ENCODE peak calls at places on chromosome 11, in five cellular contexts. D is tibial artery; Q is spleen; W is cardiac muscle cell; F is CD4-positive, CD25-positive, alpha-beta regulatory T cell. I is an unnamed sample.

GRCh38 chr11:63608353-63609345 is 5.6 kb downstream of the PLAAT3 start:
- DNase-seq in F (no peak), W (no peak), D (no peak), Q (no peak), I (no peak)

GRCh38 chr11:89487016-89487415 is 4.2 kb downstream of the NOX4 start:
- DNase-seq in F (no peak), Q (no peak), W (no peak), D (no peak), I (no peak)

GRCh38 chr11:1308745-1309497 is 511 bp downstream of the TOLLIP start:
- DNase-seq in F (no peak), W (no peak), D (no peak), Q (no peak), I (peak; percentile 12)

GRCh38 chr11:20670932-20671403 is 1.6 kb downstream of the NELL1 start:
- DNase-seq in D (no peak), F (no peak), Q (no peak), W (no peak), I (no peak)

GRCh38 chr11:7575841-7576451 is 62.1 kb downstream of the PPFIBP2 start:
- DNase-seq in D (no peak), Q (no peak), W (no peak), F (peak; percentile 19), I (no peak)

GRCh38 chr11:4087551-4087950 is 7.0 kb upstream of the RRM1 start:
- DNase-seq in D (no peak), W (no peak), F (no peak), Q (no peak), I (no peak)

GRCh38 chr11:16925495-16926065 is 88.6 kb downstream of the PLEKHA7 start:
- DNase-seq in Q (peak; percentile 78), D (no peak), F (peak; percentile 13), W (peak; percentile 88), I (no peak)

GRCh38 chr11:88886796-88887195 is 179.0 kb downstream of the GRM5 start:
- DNase-seq in Q (no peak), F (peak; percentile 47), W (peak; percentile 1), D (no peak), I (no peak)

DNA sequence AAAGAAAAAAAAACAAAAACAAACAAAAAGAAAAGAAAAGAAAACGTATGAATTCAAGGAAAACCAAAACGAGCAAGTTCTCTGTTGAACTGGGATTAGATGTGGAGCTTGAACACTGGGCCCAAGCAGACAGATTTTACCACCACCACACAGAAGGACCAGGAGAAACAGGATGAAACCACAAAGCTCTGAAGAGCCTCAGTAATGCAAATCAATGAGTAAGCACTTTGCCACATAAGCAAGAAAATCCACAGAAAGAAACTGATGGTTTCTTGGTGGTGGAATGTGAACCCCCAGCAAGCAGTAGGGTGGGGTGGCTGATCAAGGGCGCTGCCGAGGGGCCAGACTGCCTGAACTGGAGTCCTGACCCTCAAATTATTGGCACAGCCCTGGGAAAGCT is 50.9 kb upstream of the NFRKB start:
- DNase-seq in Q (no peak), D (no peak), W (no peak), F (no peak), I (no peak)
- H3K4me1 ChIP-seq in Q (no peaks in the 10 kb centered on the region), D (no peaks in the 10 kb centered on the region), W (peaks cover 7% of the 10 kb centered on the region), F (no peaks in the 10 kb centered on the region), I (no peaks in the 10 kb centered on the region)

GRCh38 chr11:22342599-22343138 is 4.5 kb downstream of the SLC17A6 start:
- DNase-seq in D (no peak), F (no peak), W (no peak), Q (no peak), I (no peak)

GRCh38 chr11:22341582-22341919 is 3.4 kb downstream of the SLC17A6 start:
- DNase-seq in Q (no peak), F (no peak), D (no peak), W (no peak), I (no peak)

GRCh38 chr11:22340803-22341581 is 2.8 kb downstream of the SLC17A6 start:
- DNase-seq in Q (no peak), D (no peak), F (no peak), W (peak; percentile 3), I (no peak)

GRCh38 chr11:22338465-22338810 is 257 bp downstream of the SLC17A6 start:
- DNase-seq in W (no peak), Q (no peak), F (no peak), D (no peak), I (no peak)

DNA sequence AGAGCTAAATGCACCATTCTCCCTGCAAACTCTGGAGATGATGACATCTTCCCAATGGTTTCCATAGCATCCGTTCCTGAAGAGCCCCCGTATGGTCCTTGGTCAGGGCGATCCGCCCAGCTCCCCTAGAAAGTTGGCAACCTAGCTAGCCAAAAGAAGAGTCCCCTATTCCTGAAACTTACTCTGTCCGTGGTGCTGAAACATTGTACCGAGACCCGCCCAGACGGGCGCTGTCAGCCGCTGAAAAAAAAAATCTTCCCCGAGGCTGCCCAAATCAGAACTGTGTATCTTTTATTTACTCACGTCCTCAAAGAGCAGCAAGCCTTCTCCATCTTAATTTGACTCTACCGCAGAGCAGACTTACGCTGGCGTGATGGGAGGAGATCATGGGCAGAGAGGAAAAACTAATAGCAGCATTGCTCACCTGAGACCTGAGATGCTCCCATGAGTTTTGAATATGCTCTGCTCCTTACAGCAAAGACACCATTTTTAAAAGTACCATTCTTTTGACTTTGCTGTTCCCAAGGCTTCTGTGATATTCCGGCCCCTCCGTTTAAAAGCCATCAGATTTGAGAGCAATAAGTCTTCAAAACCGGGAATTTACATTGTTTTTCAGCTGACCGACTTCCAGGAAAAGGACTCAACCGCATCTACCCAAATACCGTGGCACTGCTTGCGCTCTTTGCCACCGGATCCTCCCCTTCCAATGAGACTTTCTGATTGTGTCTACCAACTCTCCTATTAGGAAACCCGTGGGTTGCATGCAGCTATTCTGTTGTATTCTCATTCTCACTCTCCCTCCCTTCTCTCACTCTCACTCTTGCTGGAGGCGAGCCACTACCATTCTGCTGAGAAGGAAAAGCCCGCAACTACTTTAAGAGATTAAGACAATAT is at the start of gene SLC17A6:
- DNase-seq in Q (no peak), D (no peak), W (peak; percentile 87), F (peak; percentile 13), I (no peak)
- H3K27me3 ChIP-seq in Q (peaks cover 60% of the 10 kb centered on the region), D (no peaks in the 10 kb centered on the region), W (peaks cover 60% of the 10 kb centered on the region), F (peaks cover 34% of the 10 kb centered on the region), I (peaks cover 4% of the 10 kb centered on the region)

GRCh38 chr11:35160248-35160820 is 21.4 kb downstream of the CD44 start:
- DNase-seq in W (no peak), Q (no peak), F (peak; percentile 61), D (no peak), I (peak; percentile 63)

GRCh38 chr11:35157814-35158213 is 18.8 kb downstream of the CD44 start:
- DNase-seq in F (no peak), W (no peak), D (no peak), Q (no peak), I (no peak)

GRCh38 chr11:35160902-35161585 is 22.1 kb downstream of the CD44 start:
- DNase-seq in D (no peak), F (no peak), Q (no peak), W (no peak), I (no peak)

GRCh38 chr11:35159111-35159510 is 20.1 kb downstream of the CD44 start:
- DNase-seq in W (no peak), Q (no peak), F (no peak), D (no peak), I (no peak)

GRCh38 chr11:35158371-35159081 is 19.6 kb downstream of the CD44 start:
- DNase-seq in W (no peak), F (no peak), D (peak; percentile 72), Q (no peak), I (no peak)
- H3K27ac ChIP-seq in W (no peak overlapping the region), F (peak overlapping the region; percentile 99), D (peak overlapping the region; percentile 45), Q (peak overlapping the region; percentile 89), I (peak overlapping the region; percentile 94)

GRCh38 chr11:128625766-128626165 is 38.4 kb upstream of the ETS1 start:
- DNase-seq in Q (no peak), F (peak; percentile 11), D (no peak), W (no peak), I (no peak)

GRCh38 chr11:128622137-128622523 is 34.8 kb upstream of the ETS1 start:
- DNase-seq in Q (no peak), F (peak; percentile 12), W (no peak), D (no peak), I (no peak)

GRCh38 chr11:128626913-128627665 is 39.7 kb upstream of the ETS1 start:
- DNase-seq in Q (no peak), D (no peak), W (no peak), F (peak; percentile 30), I (no peak)

GRCh38 chr11:128625316-128625715 is 38.0 kb upstream of the ETS1 start:
- DNase-seq in Q (peak; percentile 85), D (no peak), W (no peak), F (peak; percentile 9), I (no peak)

GRCh38 chr11:128624269-128625170 is 37.2 kb upstream of the ETS1 start:
- DNase-seq in F (peak; percentile 96), Q (peak; percentile 92), W (no peak), D (no peak), I (peak; percentile 57)
- H3K4me1 ChIP-seq in F (peaks cover 91% of the 10 kb centered on the region), Q (peaks cover 45% of the 10 kb centered on the region), W (peaks cover 17% of the 10 kb centered on the region), D (no peaks in the 10 kb centered on the region), I (peaks cover 84% of the 10 kb centered on the region)

GRCh38 chr11:204587-205109 is 2.6 kb downstream of the BET1L start:
- DNase-seq in Q (no peak), W (no peak), F (no peak), D (no peak), I (peak; percentile 18)

GRCh38 chr11:207213-208176 is at the start of the genes BET1L and RIC8A:
- DNase-seq in W (peak; percentile 97), Q (peak; percentile 99), D (peak; percentile 99), F (peak; percentile 99), I (peak; percentile 97)

GRCh38 chr11:206516-207212 is 535 bp downstream of the BET1L start:
- DNase-seq in F (peak; percentile 40), W (peak; percentile 37), D (no peak), Q (peak; percentile 86), I (no peak)

GRCh38 chr11:205221-206001 is 1.8 kb downstream of the BET1L start:
- DNase-seq in D (no peak), W (no peak), F (no peak), Q (no peak), I (no peak)

GRCh38 chr11:206002-206384 is 1.2 kb downstream of the BET1L start:
- DNase-seq in Q (no peak), D (no peak), F (no peak), W (no peak), I (no peak)
- H3K27me3 ChIP-seq in Q (no peaks in the 10 kb centered on the region), D (no peaks in the 10 kb centered on the region), F (no peaks in the 10 kb centered on the region), W (no peaks in the 10 kb centered on the region), I (no peaks in the 10 kb centered on the region)

GRCh38 chr11:107750313-107750712 is 38.5 kb upstream of the SLN start:
- DNase-seq in W (no peak), Q (peak; percentile 58), D (no peak), F (no peak), I (no peak)
- H3K27ac ChIP-seq in W (no peak overlapping the region), Q (no peak overlapping the region), D (no peak overlapping the region), F (no peak overlapping the region), I (no peak overlapping the region)

DNA sequence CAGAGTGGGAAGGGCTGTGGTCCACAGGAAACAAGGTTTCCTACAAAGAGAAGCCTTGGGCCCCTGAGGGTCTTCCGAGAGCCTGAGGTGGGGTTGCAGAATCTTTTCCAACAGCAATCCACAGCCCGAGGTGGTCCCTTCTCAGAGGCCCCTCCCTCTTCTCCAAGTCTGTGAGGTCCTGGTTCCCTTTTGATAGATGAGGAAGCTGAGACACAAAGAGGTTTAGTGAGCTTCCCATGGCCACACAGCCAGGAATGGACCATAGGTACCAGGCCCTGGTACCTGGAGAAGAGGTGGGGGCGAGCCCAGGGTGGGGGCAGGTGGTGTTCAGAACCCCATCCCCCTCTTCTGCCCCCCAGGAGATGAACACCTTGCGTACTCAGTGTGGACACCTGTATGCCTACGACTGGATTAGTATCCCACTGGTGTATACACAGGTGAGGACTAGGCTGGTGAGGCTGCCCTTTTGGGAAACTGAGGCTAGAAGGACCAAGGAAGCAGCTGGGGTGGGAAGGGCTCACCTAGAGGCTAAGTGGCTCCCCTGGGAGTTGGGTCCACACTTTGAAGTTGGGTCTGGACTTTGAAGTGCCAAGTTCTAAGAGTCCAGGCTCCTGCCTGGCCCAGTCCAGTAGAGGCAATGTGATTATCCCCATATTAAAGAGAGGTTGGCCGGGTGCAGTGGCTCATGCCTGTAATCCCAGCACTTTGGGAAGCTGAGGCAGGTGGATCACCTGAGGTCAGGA is 7.0 kb downstream of the BEST1 start:
- DNase-seq in Q (peak; percentile 45), D (no peak), W (no peak), F (no peak), I (no peak)
- H3K4me1 ChIP-seq in Q (peaks cover 3% of the 10 kb centered on the region), D (no peaks in the 10 kb centered on the region), W (no peaks in the 10 kb centered on the region), F (peaks cover 11% of the 10 kb centered on the region), I (no peaks in the 10 kb centered on the region)